ENCODE peak calls at places on chromosomes 6 and 20, in eight cellular contexts. V, Y, W, U, O, M, A and X are unnamed samples. For H3K9me2, the result is how much of the 10 kb centered on the place peaks cover.

GRCh38 chr20:63073738-63074065 is 66.9 kb upstream of the BHLHE23 start:
- DNase-seq in V (no peak), Y (no peak), W (no peak), U (no peak), O (no peak), M (no peak), A (no peak), X (no peak)

GRCh38 chr6:139881728-139882211 is 507.3 kb upstream of the CITED2 start:
- DNase-seq in V (peak), Y (peak), W (peak), U (peak), O (peak), M (peak), A (peak), X (peak)

GRCh38 chr6:150503041-150503440 is 96.6 kb upstream of the PLEKHG1 start:
- DNase-seq in V (no peak), Y (no peak), W (peak), U (no peak), O (no peak), M (no peak), A (no peak), X (no peak)

GRCh38 chr6:62286470-62286843 is 432 bp upstream of the KHDRBS2 start:
- DNase-seq in V (no peak), Y (no peak), W (no peak), U (peak), O (peak), M (no peak), A (no peak), X (no peak)

GRCh38 chr6:150366118-150366778 is 2.6 kb upstream of the IYD start:
- DNase-seq in V (no peak), Y (no peak), W (no peak), U (no peak), O (no peak), M (no peak), A (no peak), X (no peak)

GRCh38 chr6:11324453-11325023 is 92.1 kb upstream of the NEDD9 start:
- DNase-seq in V (no peak), Y (no peak), W (no peak), U (peak), O (no peak), M (no peak), A (no peak), X (no peak)

GRCh38 chr6:146892613-146893401 is 294.0 kb downstream of the ADGB start:
- DNase-seq in V (peak), Y (no peak), W (no peak), U (no peak), O (no peak), M (no peak), A (no peak), X (peak)

GRCh38 chr6:29414588-29414987 is at the start of gene OR12D1:
- DNase-seq in V (no peak), Y (no peak), W (no peak), U (no peak), O (peak), M (peak), A (peak), X (peak)

GRCh38 chr6:52523363-52524207 is 53.3 kb downstream of the TRAM2 start:
- DNase-seq in V (peak), Y (no peak), W (no peak), U (no peak), O (no peak), M (no peak), A (no peak), X (no peak)

GRCh38 chr20:54123587-54124180 is 50.1 kb downstream of the CYP24A1 start:
- DNase-seq in V (peak), Y (no peak), W (no peak), U (no peak), O (peak), M (peak), A (peak), X (peak)

GRCh38 chr6:52499026-52499425 is 77.8 kb downstream of the TRAM2 start:
- DNase-seq in V (peak), Y (peak), W (no peak), U (peak), O (peak), M (no peak), A (no peak), X (no peak)

GRCh38 chr6:34748757-34749156 is 8.5 kb upstream of the SNRPC start:
- DNase-seq in V (no peak), Y (no peak), W (no peak), U (no peak), O (no peak), M (no peak), A (no peak), X (no peak)

GRCh38 chr20:43446361-43446879 is 11.3 kb upstream of the SRSF6 start:
- DNase-seq in V (peak), Y (no peak), W (peak), U (no peak), O (no peak), M (no peak), A (no peak), X (no peak)

GRCh38 chr20:62585571-62585970 is 56.7 kb upstream of the SLCO4A1 start:
- DNase-seq in V (no peak), Y (no peak), W (no peak), U (no peak), O (no peak), M (no peak), A (no peak), X (no peak)

GRCh38 chr20:1383621-1384404 is 9.0 kb downstream of the FKBP1A start:
- DNase-seq in V (no peak), Y (no peak), W (no peak), U (no peak), O (no peak), M (peak), A (no peak), X (peak)

GRCh38 chr20:63882257-63883208 is 12.4 kb upstream of the DNAJC5 start:
- DNase-seq in V (no peak), Y (no peak), W (no peak), U (no peak), O (no peak), M (no peak), A (no peak), X (no peak)

DNA sequence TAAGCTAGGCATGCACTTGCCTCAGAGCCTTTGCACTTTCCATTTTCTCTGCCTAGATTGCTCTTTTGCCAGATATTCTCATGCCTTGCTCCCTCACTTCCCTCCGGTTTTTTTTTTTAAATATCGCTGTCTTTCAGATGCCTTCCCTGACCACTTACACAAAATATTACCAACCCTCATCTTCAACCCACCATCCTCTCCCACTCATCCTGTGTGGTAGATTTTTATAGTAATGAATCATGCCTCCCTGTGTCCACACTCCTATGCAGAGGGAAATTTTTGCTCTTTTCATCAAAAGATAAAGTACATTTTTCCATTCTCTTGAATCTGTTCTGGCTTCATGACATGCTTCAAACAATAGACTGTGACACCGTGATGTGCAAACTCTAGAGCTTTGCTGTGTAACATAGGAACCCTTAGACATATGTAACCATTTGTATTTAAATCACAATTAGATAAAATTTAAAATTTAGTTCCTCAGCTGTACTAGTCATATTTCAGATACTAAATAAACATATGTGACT is 437.1 kb downstream of the UTRN start:
- DNase-seq in V (peak), Y (no peak), W (no peak), U (no peak), O (no peak), M (no peak), A (no peak), X (peak)
- H3K9me2 ChIP-seq in V (under half), Y (under half), W (under half), U (under half), O (under half), M (under half), A (under half), X (under half)

DNA sequence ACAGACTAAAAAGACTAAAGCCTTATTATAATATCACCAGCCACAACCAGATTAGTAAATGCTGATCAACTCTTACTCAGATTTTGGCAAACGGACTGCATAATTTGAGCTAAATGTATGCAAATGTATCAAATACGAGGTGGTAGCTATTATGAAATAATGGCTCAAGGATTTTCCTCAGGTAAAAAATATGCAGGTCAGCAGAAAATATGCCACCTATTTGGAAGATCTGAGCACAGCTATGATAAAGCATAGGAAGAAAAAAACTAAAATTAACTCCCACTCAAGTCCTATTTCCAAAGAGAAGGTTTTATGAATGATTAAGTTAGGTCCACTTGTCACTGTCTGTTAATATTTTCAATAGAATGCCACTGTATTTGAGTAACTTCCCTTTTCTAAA is 22.4 kb downstream of the SYCP2 start:
- DNase-seq in V (no peak), Y (no peak), W (no peak), U (no peak), O (no peak), M (no peak), A (no peak), X (no peak)
- H3K9me2 ChIP-seq in V (under half), Y (under half), W (under half), U (under half), O (under half), M (under half), A (under half), X (under half)

GRCh38 chr6:73652637-73653570 is 888 bp downstream of the SLC17A5 start:
- DNase-seq in V (peak), Y (peak), W (peak), U (peak), O (peak), M (peak), A (peak), X (peak)

GRCh38 chr6:73649783-73650182 is 4.0 kb downstream of the SLC17A5 start:
- DNase-seq in V (no peak), Y (no peak), W (no peak), U (no peak), O (no peak), M (no peak), A (no peak), X (no peak)

GRCh38 chr6:73644941-73645591 is 8.7 kb downstream of the SLC17A5 start:
- DNase-seq in V (peak), Y (peak), W (no peak), U (no peak), O (no peak), M (no peak), A (no peak), X (no peak)

GRCh38 chr6:73644030-73644429 is 9.8 kb downstream of the SLC17A5 start:
- DNase-seq in V (no peak), Y (no peak), W (no peak), U (no peak), O (no peak), M (no peak), A (no peak), X (peak)

DNA sequence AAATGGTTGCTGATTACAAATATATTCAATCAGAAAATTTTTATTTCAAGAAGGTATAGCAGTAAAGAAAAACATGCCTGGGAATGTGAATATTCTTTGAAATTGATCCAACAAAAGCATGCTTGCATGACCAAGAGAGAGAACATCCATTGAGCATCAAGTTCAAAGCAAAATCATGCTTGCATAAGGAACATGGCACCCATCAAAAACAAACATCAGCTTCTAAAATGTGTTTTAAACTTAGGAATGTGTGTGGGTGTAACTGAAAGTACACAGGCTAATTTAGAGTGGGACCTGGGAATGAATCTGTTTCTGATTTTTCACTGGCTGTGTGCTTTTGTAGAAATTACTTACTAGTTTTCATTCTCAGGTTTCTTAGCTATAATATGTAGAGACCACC is 5.6 kb downstream of the SLC17A5 start:
- DNase-seq in V (peak), Y (no peak), W (no peak), U (no peak), O (no peak), M (no peak), A (no peak), X (no peak)
- H3K9me2 ChIP-seq in V (under half), Y (under half), W (under half), U (under half), O (under half), M (under half), A (under half), X (under half)

GRCh38 chr6:157867155-157867559 is 44.1 kb downstream of the SNX9 start:
- DNase-seq in V (peak), Y (no peak), W (no peak), U (no peak), O (no peak), M (no peak), A (no peak), X (peak)

GRCh38 chr6:157861814-157862213 is 38.8 kb downstream of the SNX9 start:
- DNase-seq in V (peak), Y (no peak), W (no peak), U (no peak), O (no peak), M (no peak), A (no peak), X (peak)

GRCh38 chr6:157867981-157868380 is 44.9 kb downstream of the SNX9 start:
- DNase-seq in V (peak), Y (no peak), W (no peak), U (no peak), O (no peak), M (no peak), A (no peak), X (no peak)

GRCh38 chr6:157864185-157864761 is 41.2 kb downstream of the SNX9 start:
- DNase-seq in V (no peak), Y (no peak), W (no peak), U (no peak), O (no peak), M (no peak), A (no peak), X (no peak)

DNA sequence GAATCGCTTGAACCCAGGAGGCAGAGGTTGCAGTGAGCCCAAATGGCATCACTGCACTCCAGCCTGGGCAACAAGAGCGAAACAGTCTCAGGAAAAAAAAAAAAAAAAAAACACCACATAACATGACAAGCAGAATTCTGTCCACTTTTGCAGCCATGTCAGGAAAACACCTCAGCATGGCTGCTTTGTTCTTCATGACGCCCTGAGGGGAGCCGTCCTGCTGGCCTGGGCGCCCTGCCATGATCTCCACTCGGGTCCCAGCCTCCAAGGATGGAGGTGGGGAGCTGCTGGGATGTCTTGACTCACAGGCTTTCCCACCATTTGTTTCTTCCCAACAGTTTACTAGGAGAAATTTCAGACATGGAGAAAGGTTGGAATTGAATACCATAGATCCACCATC is 42.2 kb downstream of the SNX9 start:
- DNase-seq in V (no peak), Y (no peak), W (no peak), U (no peak), O (no peak), M (no peak), A (no peak), X (no peak)
- H3K9me2 ChIP-seq in V (under half), Y (under half), W (under half), U (under half), O (under half), M (under half), A (under half), X (under half)

GRCh38 chr6:18668994-18669393 is 281.8 kb downstream of the RNF144B start:
- DNase-seq in V (no peak), Y (no peak), W (no peak), U (no peak), O (no peak), M (no peak), A (no peak), X (no peak)

GRCh38 chr6:18667612-18668011 is 280.5 kb downstream of the RNF144B start:
- DNase-seq in V (no peak), Y (no peak), W (no peak), U (no peak), O (no peak), M (peak), A (no peak), X (no peak)
- H3K9me2 ChIP-seq in V (under half), Y (under half), W (under half), U (under half), O (under half), M (under half), A (under half), X (under half)

GRCh38 chr6:104686550-104687155 is 173.1 kb downstream of the HACE1 start:
- DNase-seq in V (no peak), Y (no peak), W (no peak), U (no peak), O (no peak), M (peak), A (no peak), X (no peak)
- H3K9me2 ChIP-seq in V (under half), Y (under half), W (under half), U (under half), O (under half), M (under half), A (under half), X (under half)